ENCODE peak calls at places on chromosomes 12 and 14, in seven cellular contexts. A is WTC11, Z is HEK293T, G is GM12878, P is HepG2, C is K562, O is H1. N is an unnamed sample.
A peak's percentile ranks its signal among the peaks of the same experiment; 100 is the strongest.

GRCh38 chr12:94942663-94943062 is 60.8 kb downstream of the NDUFA12 start:
- DNase-seq in A (no peak), Z (no peak), G (no peak), P (no peak), C (no peak), O (no peak), N (no peak)

GRCh38 chr14:89977668-89978067 is 21.9 kb downstream of the TDP1 start:
- DNase-seq in A (no peak), Z (no peak), G (no peak), P (no peak), C (no peak), O (no peak), N (no peak)

GRCh38 chr14:104450811-104451401 is 128.7 kb upstream of the C14orf180 start:
- DNase-seq in A (no peak), Z (no peak), G (no peak), P (no peak), C (no peak), O (no peak), N (no peak)

GRCh38 chr14:80805136-80805535 is 136.4 kb downstream of the CEP128 start:
- DNase-seq in A (no peak), Z (no peak), G (no peak), P (no peak), C (no peak), O (no peak), N (no peak)

GRCh38 chr14:51847489-51847796 is 13.0 kb upstream of the GNG2 start:
- DNase-seq in A (no peak), Z (no peak), G (no peak), P (no peak), C (no peak), O (no peak), N (no peak)

GRCh38 chr14:80946797-80947196 is 5.3 kb upstream of the CEP128 start:
- DNase-seq in A (no peak), Z (no peak), G (no peak), P (no peak), C (no peak), O (no peak), N (no peak)

GRCh38 chr14:64841121-64841611 is 38.5 kb downstream of the SPTB start:
- DNase-seq in A (peak; percentile 58), Z (peak; percentile 29), G (no peak), P (peak; percentile 51), C (peak; percentile 62), O (peak; percentile 21), N (peak; percentile 56)

GRCh38 chr12:100267603-100268281 is 765 bp downstream of the SCYL2 start:
- DNase-seq in A (no peak), Z (no peak), G (no peak), P (peak; percentile 12), C (no peak), O (no peak), N (no peak)

GRCh38 chr12:32455607-32456063 is 56.3 kb downstream of the FGD4 start:
- DNase-seq in A (no peak), Z (peak; percentile 34), G (no peak), P (peak; percentile 55), C (peak; percentile 35), O (no peak), N (peak; percentile 45)

GRCh38 chr12:31228811-31229792 is 96.8 kb downstream of the SINHCAF start:
- DNase-seq in A (no peak), Z (no peak), G (no peak), P (peak; percentile 35), C (no peak), O (no peak), N (no peak)
- TF ChIP-seq SP1 in A (no peak), Z (no peak), G (no peak), P (no peak), C (no peak), O (no peak), N (no peak)

GRCh38 chr14:95041477-95042020 is 115.8 kb downstream of the DICER1 start:
- DNase-seq in A (no peak), Z (no peak), G (no peak), P (no peak), C (no peak), O (no peak), N (no peak)
- TF ChIP-seq SP1 in A (no peak), Z (no peak), G (no peak), P (no peak), C (no peak), O (no peak), N (no peak)

DNA sequence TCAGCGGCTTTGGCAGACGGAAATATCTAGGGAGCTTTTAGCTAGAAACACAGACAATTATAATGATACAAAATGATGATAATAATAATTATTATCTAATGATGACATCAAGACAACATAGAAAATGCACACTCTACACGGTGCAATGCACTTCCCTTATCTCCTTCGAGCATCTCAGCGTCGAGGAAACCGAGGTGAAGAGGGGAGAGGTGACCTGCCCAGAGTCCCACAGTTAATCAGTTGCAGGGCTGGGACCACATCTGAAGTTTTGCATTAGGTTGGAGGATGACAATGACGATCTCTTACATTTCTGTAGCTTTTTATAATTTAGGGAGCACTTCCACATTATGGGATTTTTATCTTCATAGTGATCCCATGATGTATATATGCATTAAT is 130.2 kb downstream of the PAPOLA start:
- DNase-seq in A (no peak), Z (no peak), G (no peak), P (no peak), C (no peak), O (no peak), N (no peak)
- TF ChIP-seq SP1 in A (no peak), Z (no peak), G (no peak), P (no peak), C (no peak), O (no peak), N (no peak)

DNA sequence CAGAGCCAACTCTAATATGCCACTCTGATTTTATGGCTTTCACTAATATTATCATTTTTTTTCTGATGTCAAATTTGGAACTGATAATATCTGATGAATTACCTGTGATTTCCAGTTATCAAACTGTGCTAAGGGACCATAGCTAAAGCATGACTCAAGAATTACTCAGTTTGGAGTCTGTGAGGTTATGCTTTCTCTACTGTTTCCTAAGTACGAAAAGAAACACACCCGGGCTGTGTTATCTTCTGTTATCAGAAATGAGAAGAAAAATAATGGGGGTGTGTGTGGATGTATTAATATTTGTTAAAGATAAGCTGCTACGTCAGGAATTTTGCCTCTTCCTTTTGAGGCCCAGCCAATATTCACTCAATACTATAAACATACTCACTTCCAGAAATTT is 1401.9 kb upstream of the FLRT2 start:
- DNase-seq in A (no peak), Z (no peak), G (no peak), P (no peak), C (no peak), O (no peak), N (no peak)
- TF ChIP-seq SP1 in A (no peak), Z (no peak), G (no peak), P (no peak), C (no peak), O (no peak), N (no peak)

GRCh38 chr12:3683670-3684069 is 69.2 kb downstream of the CRACR2A start:
- DNase-seq in A (no peak), Z (no peak), G (no peak), P (no peak), C (peak; percentile 14), O (no peak), N (no peak)
- TF ChIP-seq SP1 in A (no peak), Z (no peak), G (no peak), P (no peak), C (no peak), O (no peak), N (no peak)

GRCh38 chr14:57833304-57833703 is 32.6 kb downstream of the SLC35F4 start:
- DNase-seq in A (no peak), Z (no peak), G (no peak), P (no peak), C (no peak), O (no peak), N (peak; percentile 96)
- TF ChIP-seq SP1 in A (no peak), Z (no peak), G (no peak), P (no peak), C (no peak), O (no peak), N (peak; percentile 87)

DNA sequence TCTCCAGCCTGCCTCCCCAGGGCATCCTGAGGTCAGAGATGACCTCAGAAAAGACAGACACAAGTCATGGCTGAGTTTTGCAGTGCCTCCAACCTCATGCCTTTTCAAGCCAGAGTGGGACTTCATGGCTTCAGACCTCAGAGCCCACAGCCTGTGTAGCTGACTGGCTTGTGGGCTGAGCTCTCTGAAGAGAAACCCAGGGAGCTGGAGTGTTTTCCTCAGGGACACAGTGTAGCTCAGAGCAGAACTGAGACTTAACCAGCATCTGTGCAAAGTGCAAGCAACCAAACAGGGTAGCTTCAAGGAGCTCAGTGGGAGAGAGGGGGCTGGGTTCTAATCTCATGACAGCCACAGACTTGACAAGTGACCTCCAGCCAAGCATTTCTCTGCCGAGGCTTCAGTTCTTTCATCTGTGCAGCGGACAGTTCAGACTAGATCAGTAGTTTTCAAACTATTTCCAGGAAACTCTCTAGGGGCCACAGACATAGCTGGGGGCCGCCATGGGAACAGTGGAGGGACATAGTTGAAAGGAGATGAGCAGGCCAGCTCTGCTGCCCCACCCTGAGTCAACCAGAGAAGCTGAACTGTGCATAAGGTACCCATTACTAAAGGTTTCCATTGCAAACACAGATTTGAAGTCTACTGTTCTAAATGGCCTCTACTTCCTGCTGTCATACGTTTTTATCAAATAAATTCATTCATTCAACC is 80.0 kb downstream of the LGMN start:
- DNase-seq in A (no peak), Z (no peak), G (no peak), P (no peak), C (no peak), O (no peak), N (no peak)
- TF ChIP-seq SP1 in A (no peak), Z (no peak), G (no peak), P (no peak), C (no peak), O (no peak), N (no peak)

DNA sequence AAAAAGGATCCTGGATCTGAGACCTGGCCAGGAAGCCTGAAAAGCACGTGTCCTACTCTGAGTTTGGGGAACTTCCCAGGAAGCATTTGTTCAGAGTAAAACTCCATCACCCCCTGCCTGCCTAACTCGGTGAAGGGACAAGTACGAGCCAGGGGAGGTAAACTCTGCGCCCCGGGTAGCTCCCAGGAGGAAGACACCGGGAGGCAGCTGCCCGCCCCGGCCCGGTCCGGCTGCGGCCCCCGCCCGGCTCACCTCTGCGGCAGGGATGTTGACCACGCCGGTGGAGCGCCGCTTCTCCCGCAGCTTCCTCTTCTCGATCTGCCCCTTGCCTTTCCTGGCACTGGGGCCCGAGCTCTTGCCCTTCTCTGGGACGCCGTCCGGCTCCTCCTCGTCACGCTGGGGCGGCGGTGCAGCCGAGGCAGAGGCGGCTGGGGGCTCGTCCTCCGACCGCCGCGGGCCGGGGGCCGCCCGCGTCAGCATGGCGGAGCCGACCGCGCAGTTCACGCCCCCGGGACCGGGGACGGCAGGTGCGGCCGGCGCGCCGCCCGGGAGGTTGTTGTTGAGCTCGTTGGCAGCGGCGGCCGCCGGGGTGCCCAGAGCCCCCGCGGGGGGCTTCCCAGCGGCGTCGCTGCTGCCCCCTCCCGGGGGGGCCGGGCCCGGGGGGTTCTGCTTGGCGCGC is 1.1 kb downstream of the PAWR start:
- DNase-seq in A (peak; percentile 49), Z (peak; percentile 33), G (no peak), P (peak; percentile 27), C (no peak), O (no peak), N (no peak)
- TF ChIP-seq SP1 in A (no peak), Z (no peak), G (no peak), P (no peak), C (no peak), O (no peak), N (no peak)

GRCh38 chr12:128797119-128798118 is 26.3 kb downstream of the SLC15A4 start:
- DNase-seq in A (no peak), Z (no peak), G (no peak), P (no peak), C (no peak), O (peak; percentile 50), N (no peak)
- TF ChIP-seq SP1 in A (no peak), Z (no peak), G (no peak), P (no peak), C (no peak), O (peak; percentile 66), N (no peak)

N was measured in HCT116.